ENCODE peak calls at places on chromosome 20, in seven cellular contexts. J is MCF 10A, V is tibial nerve, B is fibroblast of mammary gland, F is GM12865, L is HepG2, H is neural crest cell. X is an unnamed sample.

GRCh38 chr20:4170621-4171537 is 155.5 kb upstream of the RNF24 start:
- DNase-seq in V (no peak), F (no peak), H (no peak), L (no peak), J (peak), B (no peak), X (no peak)

GRCh38 chr20:5492941-5493340 is 176.2 kb upstream of the PROKR2 start:
- DNase-seq in H (no peak), L (no peak), V (no peak), F (no peak), J (no peak), B (no peak), X (no peak)

GRCh38 chr20:32429343-32429742 is 71.2 kb downstream of the ASXL1 start:
- DNase-seq in F (no peak), B (no peak), L (no peak), V (no peak), H (no peak), J (no peak), X (no peak)

GRCh38 chr20:6515261-6515660 is 252.2 kb upstream of the BMP2 start:
- DNase-seq in V (no peak), L (no peak), J (no peak), H (no peak), B (no peak), F (no peak), X (no peak)

GRCh38 chr20:21118138-21118537 is 7.7 kb upstream of the KIZ start:
- DNase-seq in L (no peak), V (no peak), F (no peak), H (no peak), B (no peak), J (no peak), X (no peak)

GRCh38 chr20:44024820-44025580 is 110.3 kb downstream of the TOX2 start:
- DNase-seq in B (no peak), H (no peak), F (no peak), V (no peak), J (no peak), L (no peak), X (no peak)

GRCh38 chr20:56352656-56353055 is 6.1 kb upstream of the FAM210B start:
- DNase-seq in B (peak), H (no peak), V (no peak), L (no peak), J (no peak), F (no peak), X (no peak)

GRCh38 chr20:34549291-34549928 is 9.1 kb upstream of the MAP1LC3A start:
- DNase-seq in F (peak), H (no peak), V (no peak), J (no peak), L (peak), B (no peak), X (no peak)

GRCh38 chr20:9945406-9945805 is 89.4 kb upstream of the ANKEF1 start:
- DNase-seq in J (peak), B (peak), F (no peak), V (no peak), H (no peak), L (no peak), X (no peak)

GRCh38 chr20:23528867-23529431 is 38.0 kb downstream of the CST8 start:
- DNase-seq in J (peak), F (no peak), H (no peak), V (no peak), B (peak), L (no peak), X (no peak)

GRCh38 chr20:13321416-13321815 is 100.3 kb downstream of the ISM1 start:
- DNase-seq in B (no peak), L (no peak), H (no peak), F (no peak), V (no peak), J (no peak), X (no peak)

GRCh38 chr20:41992481-41992880 is 374.3 kb upstream of the CHD6 start:
- DNase-seq in B (no peak), V (no peak), J (no peak), L (no peak), F (no peak), H (no peak), X (no peak)

GRCh38 chr20:55561259-55561658 is 444.1 kb downstream of the CBLN4 start:
- DNase-seq in H (no peak), L (no peak), V (no peak), F (no peak), J (no peak), B (no peak), X (no peak)

GRCh38 chr20:58048096-58048702 is 180.3 kb downstream of the ANKRD60 start:
- DNase-seq in F (peak), J (peak), L (peak), V (no peak), H (peak), B (peak), X (no peak)

GRCh38 chr20:59680852-59681251 is 76.5 kb downstream of the PHACTR3 start:
- DNase-seq in H (no peak), V (no peak), J (no peak), B (no peak), L (no peak), F (no peak), X (no peak)

GRCh38 chr20:50509923-50510705 is at the start of gene PTPN1:
- DNase-seq in B (peak), V (peak), H (peak), L (peak), J (peak), F (peak), X (peak)

GRCh38 chr20:50501970-50502745 is 8.0 kb upstream of the PTPN1 start:
- DNase-seq in J (no peak), H (no peak), L (no peak), B (no peak), V (no peak), F (no peak), X (no peak)

GRCh38 chr20:50508171-50508761 is 1.9 kb upstream of the PTPN1 start:
- DNase-seq in J (no peak), F (no peak), L (peak), H (no peak), B (no peak), V (no peak), X (no peak)

GRCh38 chr20:50504231-50504823 is 5.9 kb upstream of the PTPN1 start:
- DNase-seq in L (peak), H (no peak), F (no peak), V (no peak), J (no peak), B (peak), X (no peak)

GRCh38 chr20:50506270-50506579 is 4.0 kb upstream of the PTPN1 start:
- DNase-seq in F (no peak), H (no peak), B (no peak), V (no peak), L (no peak), J (no peak), X (no peak)
- TF ChIP-seq CTCF in F (no peak), H (no peak), B (peak), V (no peak), L (peak), J (no peak), X (no peak)

GRCh38 chr20:3000852-3001523 is 42.4 kb upstream of the GNRH2 start:
- DNase-seq in H (no peak), F (peak), L (no peak), J (peak), B (peak), V (no peak), X (no peak)
- TF ChIP-seq CTCF in H (peak), F (peak), L (no peak), J (peak), B (peak), V (peak), X (peak)

GRCh38 chr20:19786311-19786710 is 28.3 kb downstream of the RIN2 start:
- DNase-seq in B (peak), J (peak), V (no peak), L (no peak), F (no peak), H (no peak), X (no peak)

GRCh38 chr20:19787366-19787765 is 29.3 kb downstream of the RIN2 start:
- DNase-seq in B (no peak), F (no peak), H (no peak), V (no peak), J (no peak), L (no peak), X (no peak)

GRCh38 chr20:19789009-19789408 is 31.0 kb downstream of the RIN2 start:
- DNase-seq in J (no peak), L (no peak), H (no peak), V (no peak), B (no peak), F (no peak), X (no peak)

GRCh38 chr20:19791887-19792286 is 33.8 kb downstream of the RIN2 start:
- DNase-seq in L (no peak), J (no peak), B (no peak), V (no peak), H (no peak), F (no peak), X (no peak)

GRCh38 chr20:19789446-19789845 is 31.4 kb downstream of the RIN2 start:
- DNase-seq in H (no peak), V (no peak), B (no peak), J (no peak), L (no peak), F (no peak), X (no peak)
- TF ChIP-seq CTCF in H (no peak), V (no peak), B (no peak), J (no peak), L (peak), F (no peak), X (no peak)

GRCh38 chr20:62136283-62137091 is 6.7 kb downstream of the PSMA7 start:
- DNase-seq in J (peak), L (peak), V (peak), B (peak), F (peak), H (peak), X (peak)
- TF ChIP-seq CTCF in J (peak), L (peak), V (peak), B (peak), F (peak), H (peak), X (peak)

DNA sequence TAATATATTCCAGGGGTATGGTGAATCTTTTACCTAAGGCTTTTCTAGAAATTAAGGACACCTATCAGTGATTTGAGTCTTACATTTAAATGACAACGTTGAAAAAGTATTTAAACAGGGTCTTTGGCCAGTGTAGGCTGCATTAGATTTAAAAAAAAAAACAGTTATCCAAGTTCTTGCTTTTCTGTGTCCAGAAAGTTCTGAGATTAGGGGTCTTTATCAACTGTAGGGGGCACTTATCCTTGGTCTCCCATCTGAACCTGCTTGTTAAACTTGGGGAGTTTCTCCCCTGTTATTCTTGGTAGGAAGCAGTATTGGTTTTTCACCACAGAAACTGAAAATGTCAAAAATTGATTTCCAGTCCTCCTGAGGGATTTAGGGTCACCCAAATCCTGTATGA is 155.9 kb upstream of the ZNF217 start:
- DNase-seq in H (no peak), J (no peak), F (no peak), V (no peak), B (no peak), L (no peak), X (no peak)
- TF ChIP-seq CTCF in H (no peak), J (no peak), F (no peak), V (no peak), B (no peak), L (no peak), X (peak)

DNA sequence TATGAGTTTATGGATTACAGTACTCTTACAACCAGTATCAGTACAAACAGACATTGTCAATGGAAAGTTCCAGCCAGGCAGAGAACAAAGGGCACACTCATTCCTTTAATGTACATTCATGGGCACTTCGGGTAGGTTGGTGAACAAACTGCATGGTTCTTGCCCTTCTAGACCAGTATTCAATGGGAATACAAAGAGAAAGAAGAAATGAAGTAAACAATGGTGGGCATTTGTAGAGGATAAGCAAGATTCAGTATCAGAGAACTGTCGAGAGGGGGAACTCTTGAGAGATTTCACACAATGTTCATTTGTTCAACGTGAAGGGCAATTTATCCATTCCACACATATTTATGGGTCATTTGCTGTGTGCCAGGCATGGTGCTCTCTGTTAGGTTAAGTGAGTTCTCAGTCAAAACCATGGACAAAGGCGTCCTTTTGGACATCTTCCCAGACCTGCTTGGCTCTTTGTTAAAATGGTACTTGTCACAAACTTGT is 714.8 kb downstream of the DHX35 start:
- DNase-seq in V (no peak), J (peak), F (peak), L (no peak), B (no peak), H (no peak), X (no peak)
- TF ChIP-seq CTCF in V (peak), J (peak), F (peak), L (no peak), B (no peak), H (peak), X (no peak)

GRCh38 chr20:18304618-18305017 is 16.3 kb downstream of the ZNF133 start:
- DNase-seq in H (no peak), V (no peak), L (no peak), J (no peak), F (no peak), B (no peak), X (no peak)
- TF ChIP-seq CTCF in H (peak), V (no peak), L (peak), J (no peak), F (peak), B (peak), X (peak)

GRCh38 chr20:51042657-51043247 is 19.8 kb upstream of the KCNG1 start:
- DNase-seq in L (peak), H (no peak), F (no peak), V (no peak), J (no peak), B (no peak), X (no peak)
- TF ChIP-seq CTCF in L (peak), H (peak), F (peak), V (no peak), J (no peak), B (peak), X (peak)